ENCODE peak calls at places on chromosomes 4 and X, in ten cellular contexts. X, N, A, G, E, T, K, Z, Q and M are unnamed samples.
A peak's percentile ranks its signal among the peaks of the same experiment; 100 is the strongest.

GRCh38 chrX:17923546-17923945 is 62.4 kb upstream of the RAI2 start:
- DNase-seq in G (no peak), Q (no peak), N (no peak), X (no peak), T (no peak), Z (no peak), E (no peak), K (no peak), A (no peak), M (no peak)

GRCh38 chrX:2327423-2327822 is 173.4 kb downstream of the DHRSX start:
- DNase-seq in E (no peak), X (no peak), T (no peak), A (no peak), Q (no peak), G (no peak), Z (no peak), N (no peak), K (no peak), M (no peak)

GRCh38 chr4:32790803-32791202 is 2070.6 kb downstream of the PCDH7 start:
- DNase-seq in X (no peak), Z (no peak), A (no peak), N (no peak), T (no peak), Q (no peak), G (no peak), K (no peak), E (no peak), M (no peak)

GRCh38 chr4:39635023-39635422 is 3.6 kb downstream of the SMIM14 start:
- DNase-seq in A (no peak), E (no peak), Q (no peak), G (peak; percentile 84), N (no peak), T (no peak), X (no peak), K (no peak), Z (peak; percentile 79), M (no peak)

GRCh38 chrX:17564689-17565409 is 172.4 kb upstream of the SCML1 start:
- DNase-seq in E (no peak), A (no peak), X (no peak), K (no peak), T (peak; percentile 33), G (no peak), N (no peak), Q (no peak), Z (no peak), M (no peak)

GRCh38 chr4:144374065-144374464 is 233.5 kb upstream of the GYPA start:
- DNase-seq in E (no peak), N (no peak), G (peak; percentile 45), K (no peak), Z (no peak), Q (no peak), X (no peak), T (no peak), A (no peak), M (no peak)

GRCh38 chrX:150575415-150575814 is 7.0 kb downstream of the MTM1 start:
- DNase-seq in E (peak; percentile 39), Q (no peak), G (no peak), Z (no peak), N (no peak), A (peak; percentile 27), K (no peak), T (peak; percentile 10), X (peak; percentile 21), M (no peak)

GRCh38 chrX:74421181-74422028 is at the start of gene SLC16A2:
- DNase-seq in Q (peak; percentile 27), T (peak; percentile 86), E (peak; percentile 74), K (peak; percentile 58), N (peak; percentile 75), G (peak; percentile 69), X (no peak), Z (peak; percentile 52), A (no peak), M (peak; percentile 5)

GRCh38 chrX:148552775-148553174 is 52.4 kb downstream of the AFF2 start:
- DNase-seq in X (no peak), G (no peak), N (no peak), Z (no peak), T (no peak), Q (no peak), K (no peak), E (no peak), A (no peak), M (no peak)

GRCh38 chrX:123927845-123928244 is 33.7 kb upstream of the STAG2 start:
- DNase-seq in Q (no peak), E (no peak), G (no peak), N (no peak), T (no peak), Z (no peak), K (no peak), X (no peak), A (no peak), M (no peak)

GRCh38 chr4:10158355-10158942 is 41.9 kb upstream of the WDR1 start:
- DNase-seq in Q (no peak), G (no peak), E (no peak), T (peak; percentile 51), N (no peak), K (no peak), Z (peak; percentile 35), A (no peak), X (no peak), M (no peak)

GRCh38 chrX:20265726-20266681 is 705 bp downstream of the RPS6KA3 start:
- DNase-seq in G (peak; percentile 26), Q (no peak), A (peak; percentile 28), E (peak; percentile 3), Z (no peak), N (peak; percentile 33), K (peak; percentile 16), T (no peak), X (no peak), M (no peak)

GRCh38 chr4:107648178-107648991 is 71.6 kb downstream of the PAPSS1 start:
- DNase-seq in Q (no peak), E (no peak), X (no peak), Z (no peak), N (no peak), T (no peak), G (no peak), A (no peak), K (no peak), M (no peak)

GRCh38 chr4:26325191-26325590 is 4.4 kb downstream of the RBPJ start:
- DNase-seq in K (no peak), X (no peak), Z (no peak), N (no peak), T (peak; percentile 47), A (no peak), E (peak; percentile 50), Q (peak; percentile 47), G (no peak), M (no peak)

GRCh38 chr4:1863297-1864033 is 7.5 kb upstream of the LETM1 start:
- DNase-seq in N (no peak), G (no peak), E (no peak), K (no peak), T (no peak), Q (no peak), A (no peak), Z (no peak), X (no peak), M (no peak)

GRCh38 chr4:53003959-53004358 is 141.8 kb downstream of the RASL11B start:
- DNase-seq in N (no peak), Q (no peak), A (no peak), G (no peak), E (peak; percentile 20), Z (no peak), K (no peak), X (no peak), T (no peak), M (no peak)

GRCh38 chr4:176563591-176563990 is 229.1 kb downstream of the VEGFC start:
- DNase-seq in N (no peak), G (no peak), T (peak; percentile 84), E (no peak), K (no peak), A (no peak), X (no peak), Q (no peak), Z (no peak), M (no peak)

GRCh38 chrX:13689519-13690211 is 737 bp downstream of the RAB9A start:
- DNase-seq in Z (no peak), G (no peak), A (no peak), Q (no peak), T (peak; percentile 19), E (no peak), K (peak; percentile 53), N (no peak), X (no peak), M (no peak)

GRCh38 chr4:1711055-1711905 is 839 bp downstream of the SLBP start:
- DNase-seq in Z (peak; percentile 52), N (peak; percentile 63), E (peak; percentile 58), T (peak; percentile 62), G (peak; percentile 48), Q (no peak), K (peak; percentile 46), A (no peak), X (no peak), M (no peak)

GRCh38 chr4:124079174-124079780 is 633.3 kb downstream of the ANKRD50 start:
- DNase-seq in A (no peak), X (no peak), Z (no peak), T (peak; percentile 42), Q (no peak), E (peak; percentile 15), G (no peak), N (no peak), K (no peak), M (no peak)

GRCh38 chrX:153876112-153876491 is 9.9 kb downstream of the L1CAM start:
- DNase-seq in Z (no peak), N (no peak), Q (no peak), G (no peak), A (no peak), E (no peak), T (no peak), K (no peak), X (no peak), M (no peak)

GRCh38 chr4:119189638-119190037 is 22.9 kb upstream of the USP53 start:
- DNase-seq in G (no peak), K (no peak), A (no peak), N (no peak), T (peak; percentile 66), X (no peak), Z (no peak), E (no peak), Q (no peak), M (no peak)